ENCODE peak calls at places on chromosomes 16 and 17, in ten cellular contexts. I, Y, T, D, G, E, N, F, V and H are unnamed samples.

GRCh38 chr16:73152731-73153130 is 104.8 kb upstream of the ZFHX3 start:
- DNase-seq in G (no peak), F (no peak), D (no peak), V (no peak), N (no peak), Y (no peak), I (no peak), T (no peak), E (no peak), H (no peak)

GRCh38 chr16:27720731-27721547 is 171.0 kb downstream of the KATNIP start:
- DNase-seq in F (peak; percentile 18), T (no peak), V (no peak), G (no peak), E (peak; percentile 68), D (no peak), I (no peak), N (no peak), Y (no peak), H (no peak)

GRCh38 chr16:1812732-1813163 is 13.9 kb downstream of the HAGH start:
- DNase-seq in V (peak; percentile 79), G (peak; percentile 87), E (peak; percentile 85), Y (peak; percentile 59), D (peak; percentile 85), I (peak; percentile 61), T (no peak), F (peak; percentile 11), N (peak; percentile 23), H (no peak)

GRCh38 chr17:54029196-54029595 is 206.5 kb downstream of the KIF2B start:
- DNase-seq in E (no peak), F (no peak), N (no peak), V (no peak), T (no peak), D (no peak), G (no peak), I (no peak), Y (no peak), H (no peak)

GRCh38 chr17:64058547-64059115 is 38.2 kb upstream of the ICAM2 start:
- DNase-seq in Y (no peak), D (no peak), E (no peak), V (no peak), I (no peak), N (no peak), F (no peak), T (no peak), G (peak; percentile 88), H (no peak)

GRCh38 chr17:83104577-83105505 is 25.4 kb downstream of the METRNL start:
- DNase-seq in F (no peak), G (no peak), D (peak; percentile 47), E (no peak), V (no peak), Y (no peak), I (no peak), N (no peak), T (no peak), H (no peak)

GRCh38 chr17:45127583-45128300 is 4.6 kb downstream of the PLCD3 start:
- DNase-seq in V (no peak), T (no peak), N (peak; percentile 61), Y (no peak), F (peak; percentile 34), D (peak; percentile 65), I (peak; percentile 64), G (peak; percentile 46), E (peak; percentile 80), H (no peak)

GRCh38 chr17:27494192-27495091 is 38.2 kb downstream of the KSR1 start:
- DNase-seq in G (peak; percentile 97), N (peak; percentile 13), V (no peak), Y (no peak), I (peak; percentile 47), F (peak; percentile 62), D (peak; percentile 58), E (peak; percentile 71), T (no peak), H (no peak)

GRCh38 chr17:73532441-73532901 is 111.8 kb downstream of the SDK2 start:
- DNase-seq in E (no peak), I (no peak), V (no peak), F (no peak), G (no peak), Y (no peak), D (no peak), N (no peak), T (no peak), H (no peak)

GRCh38 chr16:10385725-10386516 is at the start of gene ATF7IP2:
- DNase-seq in E (peak; percentile 94), Y (peak; percentile 93), D (peak; percentile 96), F (no peak), N (peak; percentile 22), T (peak; percentile 80), I (peak; percentile 92), G (peak; percentile 93), V (peak; percentile 95), H (peak; percentile 94)

GRCh38 chr16:30051518-30051917 is 14.0 kb upstream of the ALDOA start:
- DNase-seq in I (no peak), T (no peak), Y (no peak), G (no peak), D (peak; percentile 85), V (no peak), N (peak; percentile 89), E (no peak), F (no peak), H (no peak)

GRCh38 chr17:78048346-78049292 is 79.9 kb downstream of the TMC6 start:
- DNase-seq in V (no peak), G (no peak), I (no peak), T (no peak), E (no peak), Y (no peak), N (no peak), D (no peak), F (no peak), H (no peak)

GRCh38 chr16:75074920-75075687 is 41.5 kb downstream of the LDHD start:
- DNase-seq in E (peak; percentile 42), G (peak; percentile 50), F (peak; percentile 5), V (peak; percentile 83), Y (peak; percentile 67), D (peak; percentile 59), T (no peak), N (no peak), I (no peak), H (peak; percentile 67)

GRCh38 chr16:71564377-71564967 is 12.4 kb downstream of the TAT start:
- DNase-seq in E (no peak), D (no peak), N (no peak), Y (no peak), V (no peak), T (no peak), F (no peak), I (no peak), G (no peak), H (no peak)

GRCh38 chr16:69412287-69412686 is 12.1 kb upstream of the CYB5B start:
- DNase-seq in V (no peak), D (peak; percentile 60), T (no peak), Y (no peak), N (no peak), E (no peak), G (no peak), I (no peak), F (no peak), H (no peak)